ENCODE peak calls at places on chromosome 2, in four cellular contexts. Z is fibroblast of lung, Q is GM23248, J is HCT116. A is an unnamed sample.

GRCh38 chr2:217952409-217952808 is 50.4 kb downstream of the TNS1 start:
- DNase-seq in Q (no peak), Z (no peak), J (no peak), A (no peak)

GRCh38 chr2:21422724-21423522 is 299.2 kb downstream of the TDRD15 start:
- DNase-seq in J (no peak), Q (no peak), Z (peak; percentile 24), A (no peak)

GRCh38 chr2:106282816-106283215 is 88.7 kb upstream of the UXS1 start:
- DNase-seq in Z (no peak), J (no peak), Q (no peak), A (no peak)

GRCh38 chr2:96815326-96816126 is 542 bp upstream of the CNNM3 start:
- DNase-seq in J (no peak), Z (peak; percentile 57), Q (peak; percentile 75), A (no peak)

GRCh38 chr2:26712486-26713465 is 20.3 kb downstream of the KCNK3 start:
- DNase-seq in Q (no peak), Z (no peak), J (no peak), A (no peak)

GRCh38 chr2:151827564-151828142 is 568 bp downstream of the ARL5A start:
- DNase-seq in Q (peak; percentile 56), J (no peak), Z (peak; percentile 21), A (no peak)

GRCh38 chr2:28414583-28414982 is 21.9 kb downstream of the FOSL2 start:
- DNase-seq in Q (no peak), J (no peak), Z (no peak), A (no peak)

GRCh38 chr2:219385958-219386520 is 1.7 kb downstream of the DNPEP start:
- DNase-seq in Z (no peak), J (no peak), Q (no peak), A (no peak)

GRCh38 chr2:234495801-234496441 is 960 bp downstream of the ARL4C start:
- DNase-seq in Q (peak; percentile 57), J (no peak), Z (peak; percentile 42), A (no peak)

GRCh38 chr2:205563646-205564045 is 118.7 kb upstream of the NRP2 start:
- DNase-seq in J (peak; percentile 4), Z (peak; percentile 18), Q (no peak), A (no peak)

GRCh38 chr2:86274918-86275275 is 62.5 kb downstream of the REEP1 start:
- DNase-seq in Q (no peak), J (no peak), Z (peak; percentile 44), A (no peak)

GRCh38 chr2:85277416-85278158 is 50.2 kb downstream of the TGOLN2 start:
- DNase-seq in Q (peak; percentile 88), J (no peak), Z (peak; percentile 78), A (peak; percentile 65)

GRCh38 chr2:51812138-51812866 is 780.4 kb upstream of the NRXN1 start:
- DNase-seq in Z (peak; percentile 39), J (peak; percentile 1), Q (peak; percentile 76), A (no peak)

GRCh38 chr2:170886391-170886790 is 42.7 kb upstream of the GORASP2 start:
- DNase-seq in Z (no peak), J (no peak), Q (peak; percentile 87), A (no peak)

GRCh38 chr2:228017784-228018183 is 146.4 kb downstream of the DAW1 start:
- DNase-seq in Z (no peak), Q (no peak), J (no peak), A (no peak)

GRCh38 chr2:168944065-168944464 is 43.0 kb downstream of the G6PC2 start:
- DNase-seq in Z (no peak), Q (no peak), J (no peak), A (no peak)

GRCh38 chr2:27583390-27583915 is 611 bp downstream of the ZNF512 start:
- DNase-seq in J (no peak), Z (peak; percentile 10), Q (peak; percentile 50), A (no peak)

GRCh38 chr2:9675369-9676351 is 44.9 kb upstream of the YWHAQ start:
- DNase-seq in J (no peak), Z (peak; percentile 93), Q (peak; percentile 97), A (peak; percentile 12)

GRCh38 chr2:62536873-62537547 is 31.0 kb upstream of the TMEM17 start:
- DNase-seq in Z (no peak), J (no peak), Q (no peak), A (no peak)

GRCh38 chr2:143473206-143473605 is 344.0 kb downstream of the ARHGAP15 start:
- DNase-seq in Z (peak; percentile 60), Q (peak; percentile 73), J (no peak), A (no peak)

GRCh38 chr2:19120941-19121750 is 237.3 kb downstream of the OSR1 start:
- DNase-seq in J (peak; percentile 63), Q (peak; percentile 94), Z (peak; percentile 79), A (no peak)

GRCh38 chr2:180679693-180680092 is 300.7 kb upstream of the UBE2E3 start:
- DNase-seq in Q (no peak), Z (no peak), J (no peak), A (no peak)

GRCh38 chr2:69209482-69209881 is 177.5 kb downstream of the GFPT1 start:
- DNase-seq in J (no peak), Z (no peak), Q (no peak), A (no peak)

GRCh38 chr2:46655551-46656436 is 176.4 kb downstream of the TMEM247 start:
- DNase-seq in Q (peak; percentile 88), J (no peak), Z (no peak), A (no peak)

GRCh38 chr2:29066271-29066860 is 8.0 kb downstream of the PCARE start:
- DNase-seq in Z (peak; percentile 75), Q (peak; percentile 68), J (no peak), A (no peak)

GRCh38 chr2:218382785-218383184 is 712 bp downstream of the SLC11A1 start:
- DNase-seq in Z (no peak), Q (no peak), J (no peak), A (no peak)

GRCh38 chr2:1403565-1403964 is 9.7 kb upstream of the TPO start:
- DNase-seq in Z (no peak), Q (no peak), J (no peak), A (no peak)

DNA sequence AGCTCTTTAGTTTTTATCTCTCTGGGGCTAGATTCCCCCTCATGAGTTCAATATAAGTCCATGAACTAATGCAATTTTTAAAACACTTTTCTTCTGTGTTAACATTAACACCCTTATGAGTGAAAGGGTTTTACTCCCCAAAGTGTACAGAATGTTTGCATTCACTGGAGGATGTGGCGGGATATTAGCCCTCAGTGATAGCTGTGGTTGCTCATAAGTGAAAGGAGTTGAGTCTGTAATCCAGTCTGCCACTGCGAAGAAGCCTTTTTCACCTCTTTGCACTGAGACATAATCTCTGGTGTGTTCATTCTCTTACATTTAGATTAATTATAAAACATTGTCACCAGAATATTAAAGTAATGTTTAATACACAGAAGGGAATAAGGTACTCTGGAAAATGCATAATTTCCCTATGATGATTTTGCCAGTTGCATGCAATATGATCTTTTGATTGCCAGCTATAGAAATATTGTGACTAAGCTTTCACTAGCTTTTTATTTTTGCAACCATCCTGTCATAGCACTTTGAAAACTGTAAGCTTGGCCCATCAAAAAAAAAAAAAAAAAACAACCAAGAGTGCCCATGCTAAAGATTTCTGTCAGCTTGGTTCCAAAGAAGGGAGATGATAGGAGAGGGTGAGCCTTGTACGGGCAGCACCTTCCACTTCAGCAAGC is 113.2 kb downstream of the BCL11A start:
- DNase-seq in Z (no peak), Q (no peak), J (no peak), A (no peak)
- H3K9ac ChIP-seq in Z (no peak overlapping the region), Q (no peak overlapping the region), J (no peak overlapping the region), A (no peak overlapping the region)

GRCh38 chr2:94774851-94775250 is 96.4 kb upstream of the TEKT4 start:
- DNase-seq in Q (no peak), J (no peak), Z (no peak), A (no peak)
- H3K9me3 ChIP-seq in Q (no peaks in the 10 kb centered on the region), J (no peaks in the 10 kb centered on the region), Z (no peaks in the 10 kb centered on the region), A (no peaks in the 10 kb centered on the region)

GRCh38 chr2:74917702-74918619 is 40.5 kb upstream of the POLE4 start:
- DNase-seq in J (no peak), Q (peak; percentile 91), Z (peak; percentile 50), A (no peak)
- TF ChIP-seq EZH2 in J (no peak), Q (no peak), Z (no peak), A (no peak)

DNA sequence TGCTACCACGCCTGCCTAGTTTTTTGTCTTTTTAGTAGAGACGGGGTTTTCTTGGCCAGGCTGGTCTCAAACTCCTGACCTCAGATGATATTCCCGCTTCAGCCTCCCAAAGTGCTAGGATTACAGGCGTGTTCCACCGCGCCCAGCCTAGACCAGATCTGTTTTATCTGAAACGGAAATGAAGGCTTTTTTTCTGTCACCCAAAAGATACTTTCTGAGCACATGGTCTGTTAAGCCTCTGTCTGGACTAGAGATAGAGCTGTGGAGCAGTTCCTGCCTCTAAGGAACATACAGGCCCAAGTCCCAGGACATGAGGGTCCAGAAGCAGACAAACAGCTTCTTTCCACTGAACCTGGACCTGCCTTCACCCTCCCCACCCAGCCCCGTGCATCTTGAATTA is 43.6 kb upstream of the PTMA start:
- DNase-seq in J (no peak), Z (no peak), Q (no peak), A (no peak)
- H3K9ac ChIP-seq in J (peak overlapping the region; percentile 89), Z (no peak overlapping the region), Q (no peak overlapping the region), A (no peak overlapping the region)

GRCh38 chr2:45008296-45009129 is 739 bp downstream of the SIX2 start:
- DNase-seq in Z (no peak), J (no peak), Q (peak; percentile 41), A (no peak)

GRCh38 chr2:45010706-45011036 is 1.4 kb upstream of the SIX2 start:
- DNase-seq in Q (peak; percentile 23), J (no peak), Z (no peak), A (no peak)

GRCh38 chr2:45011621-45012602 is 2.7 kb upstream of the SIX2 start:
- DNase-seq in J (no peak), Z (no peak), Q (peak; percentile 28), A (no peak)

GRCh38 chr2:45009303-45009927 is at the start of gene SIX2:
- DNase-seq in Z (peak; percentile 96), Q (peak; percentile 93), J (peak; percentile 85), A (peak; percentile 16)

DNA sequence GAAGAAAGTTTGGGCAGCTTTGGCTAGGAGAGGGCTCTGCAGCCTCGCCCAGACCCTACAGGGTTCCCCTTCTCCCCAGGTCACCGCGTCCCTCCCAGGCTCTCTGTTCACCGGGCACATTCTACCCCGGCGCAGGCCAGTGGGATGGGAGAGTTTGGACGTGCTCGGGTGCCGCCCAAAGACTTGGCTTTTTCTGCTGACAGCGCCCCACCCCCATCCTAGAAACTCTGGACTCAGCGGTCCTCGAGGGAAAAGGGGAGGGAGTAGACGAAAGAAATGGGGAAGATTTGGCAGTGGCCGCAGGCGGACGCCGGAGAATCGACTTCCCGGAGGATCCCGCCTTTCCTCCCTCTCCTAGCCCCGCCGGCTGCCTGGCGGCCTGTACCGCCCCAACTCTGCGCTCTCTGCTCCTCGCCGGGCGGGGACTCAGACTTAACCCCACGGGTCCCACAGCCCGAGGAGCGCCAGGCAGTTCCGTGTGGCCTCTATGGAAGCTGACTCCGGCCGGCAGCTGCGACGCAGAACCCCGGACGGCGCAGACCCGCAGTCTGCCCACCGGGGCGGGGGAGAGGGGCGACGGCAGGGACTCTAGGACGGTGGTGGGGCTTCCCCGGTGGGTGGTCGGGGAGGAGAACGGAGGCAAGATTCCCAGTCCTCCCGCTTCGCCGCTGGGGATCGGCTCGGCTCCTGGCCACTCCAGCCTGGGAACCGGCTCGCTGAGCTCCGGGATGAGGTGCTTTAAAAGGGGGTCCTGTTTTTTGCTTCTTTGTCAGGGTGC is 865 bp upstream of the SIX2 start:
- DNase-seq in Q (peak; percentile 83), Z (peak; percentile 77), J (no peak), A (no peak)
- H3K9me3 ChIP-seq in Q (no peaks in the 10 kb centered on the region), Z (no peaks in the 10 kb centered on the region), J (no peaks in the 10 kb centered on the region), A (no peaks in the 10 kb centered on the region)